ENCODE peak calls at places on chromosomes 5 and 9, in six cellular contexts. C, Z, E, Y, O and N are unnamed samples.

GRCh38 chr5:140383300-140383699 is 18.3 kb upstream of the ANKHD1 start:
- DNase-seq in C (no peak), Z (no peak), E (no peak), Y (no peak), O (peak), N (no peak)

GRCh38 chr9:115209601-115210306 is 91.8 kb upstream of the TNC start:
- DNase-seq in C (no peak), Z (no peak), E (no peak), Y (no peak), O (no peak), N (no peak)

GRCh38 chr9:112665347-112665746 is 52.6 kb downstream of the INIP start:
- DNase-seq in C (no peak), Z (no peak), E (no peak), Y (no peak), O (peak), N (no peak)

GRCh38 chr5:180159756-180160155 is 49.3 kb downstream of the RASGEF1C start:
- DNase-seq in C (no peak), Z (no peak), E (no peak), Y (no peak), O (no peak), N (no peak)

GRCh38 chr5:81069965-81070364 is 109.8 kb downstream of the RASGRF2 start:
- DNase-seq in C (no peak), Z (no peak), E (no peak), Y (no peak), O (no peak), N (no peak)

GRCh38 chr5:154778534-154778933 is 23.4 kb downstream of the LARP1 start:
- DNase-seq in C (no peak), Z (no peak), E (no peak), Y (no peak), O (no peak), N (no peak)

GRCh38 chr9:121944741-121945191 is 148.3 kb downstream of the TTLL11 start:
- DNase-seq in C (no peak), Z (peak), E (no peak), Y (no peak), O (peak), N (no peak)

GRCh38 chr5:149283611-149284480 is 12.2 kb downstream of the AFAP1L1 start:
- DNase-seq in C (peak), Z (no peak), E (no peak), Y (no peak), O (peak), N (no peak)

GRCh38 chr5:142097681-142098080 is 10.9 kb upstream of the NDFIP1 start:
- DNase-seq in C (no peak), Z (no peak), E (no peak), Y (no peak), O (no peak), N (no peak)

GRCh38 chr5:172606156-172606785 is 34.8 kb upstream of the NEURL1B start:
- DNase-seq in C (no peak), Z (no peak), E (no peak), Y (no peak), O (no peak), N (no peak)

GRCh38 chr5:92939428-92939827 is 641.6 kb downstream of the NR2F1-AS1 start:
- DNase-seq in C (no peak), Z (no peak), E (no peak), Y (peak), O (peak), N (peak)

GRCh38 chr5:39543335-39543734 is 118.6 kb upstream of the DAB2 start:
- DNase-seq in C (no peak), Z (no peak), E (no peak), Y (no peak), O (no peak), N (no peak)

GRCh38 chr5:152529456-152529855 is 124.4 kb upstream of the NMUR2 start:
- DNase-seq in C (no peak), Z (no peak), E (no peak), Y (no peak), O (no peak), N (no peak)

GRCh38 chr9:126763130-126763764 is 41.6 kb upstream of the ZBTB43 start:
- DNase-seq in C (no peak), Z (no peak), E (no peak), Y (no peak), O (no peak), N (no peak)

GRCh38 chr5:55180016-55180415 is 7.0 kb upstream of the CDC20B start:
- DNase-seq in C (no peak), Z (no peak), E (no peak), Y (no peak), O (no peak), N (no peak)

GRCh38 chr5:14734382-14734781 is 69.9 kb downstream of the OTULIN start:
- DNase-seq in C (no peak), Z (no peak), E (no peak), Y (no peak), O (no peak), N (no peak)

GRCh38 chr5:131794596-131794995 is 2.2 kb downstream of the FNIP1 start:
- DNase-seq in C (no peak), Z (no peak), E (no peak), Y (no peak), O (no peak), N (no peak)

GRCh38 chr5:373710-374602 is 52.4 kb downstream of the AHRR start:
- DNase-seq in C (peak), Z (no peak), E (peak), Y (peak), O (peak), N (no peak)

GRCh38 chr9:91234523-91234922 is 127.2 kb downstream of the AUH start:
- DNase-seq in C (no peak), Z (no peak), E (no peak), Y (no peak), O (peak), N (no peak)

GRCh38 chr5:72314571-72315172 is 5.4 kb downstream of the MRPS27 start:
- DNase-seq in C (no peak), Z (no peak), E (no peak), Y (no peak), O (peak), N (no peak)

GRCh38 chr5:141867139-141867538 is 11.1 kb downstream of the PCDH1 start:
- DNase-seq in C (no peak), Z (no peak), E (no peak), Y (no peak), O (no peak), N (no peak)

GRCh38 chr9:134396825-134397224 is 70.6 kb downstream of the RXRA start:
- DNase-seq in C (no peak), Z (no peak), E (no peak), Y (no peak), O (peak), N (no peak)

GRCh38 chr9:89539374-89539773 is 41.5 kb upstream of the SEMA4D start:
- DNase-seq in C (no peak), Z (no peak), E (no peak), Y (no peak), O (no peak), N (no peak)

GRCh38 chr9:86794356-86795046 is 152.8 kb downstream of the GAS1 start:
- DNase-seq in C (no peak), Z (peak), E (no peak), Y (no peak), O (peak), N (no peak)

GRCh38 chr9:112777914-112778313 is 27.4 kb downstream of the SNX30 start:
- DNase-seq in C (no peak), Z (no peak), E (no peak), Y (no peak), O (no peak), N (no peak)